ENCODE peak calls at places on chromosomes 12 and 14, in six cellular contexts. V is midbrain, M is T follicular helper cell, Q is renal cortical epithelial cell, J is HS-5, Z is cardiac muscle cell. E is an unnamed sample.

GRCh38 chr12:4447151-4447550 is 1.5 kb upstream of the FGF6 start:
- DNase-seq in J (no peak), Q (no peak), V (no peak), Z (no peak), M (no peak), E (no peak)

GRCh38 chr14:54709444-54709843 is 142.5 kb downstream of the SAMD4A start:
- DNase-seq in M (no peak), Q (peak), J (no peak), V (no peak), Z (no peak), E (no peak)

GRCh38 chr12:32486158-32486557 is 86.8 kb downstream of the FGD4 start:
- DNase-seq in J (no peak), Z (no peak), M (no peak), V (no peak), Q (peak), E (no peak)

GRCh38 chr14:21192447-21192822 is 36.6 kb upstream of the OR5AU1 start:
- DNase-seq in V (no peak), J (no peak), Q (no peak), M (no peak), Z (no peak), E (no peak)

GRCh38 chr12:78696267-78696666 is 168.3 kb upstream of the SYT1 start:
- DNase-seq in V (no peak), Q (no peak), J (no peak), Z (no peak), M (no peak), E (no peak)

GRCh38 chr12:112932485-112933151 is 5.7 kb upstream of the OAS3 start:
- DNase-seq in J (no peak), Z (no peak), V (no peak), M (no peak), Q (no peak), E (no peak)

GRCh38 chr12:132178801-132179401 is 34.6 kb downstream of the NOC4L start:
- DNase-seq in Q (no peak), M (peak), J (no peak), V (no peak), Z (no peak), E (no peak)

GRCh38 chr12:21775130-21775920 is 819 bp upstream of the KCNJ8 start:
- DNase-seq in M (no peak), Z (no peak), J (no peak), V (no peak), Q (no peak), E (no peak)

GRCh38 chr12:75364918-75365317 is 26.0 kb upstream of the GLIPR1L2 start:
- DNase-seq in Q (peak), V (no peak), Z (no peak), M (no peak), J (no peak), E (no peak)

GRCh38 chr14:74975059-74975810 is 19.8 kb upstream of the PGF start:
- DNase-seq in V (no peak), M (no peak), Z (no peak), Q (no peak), J (no peak), E (no peak)

GRCh38 chr14:69039287-69039628 is 60.2 kb upstream of the ACTN1 start:
- DNase-seq in J (peak), Z (no peak), M (no peak), V (no peak), Q (peak), E (no peak)

GRCh38 chr12:112557954-112558630 is 139.3 kb downstream of the PTPN11 start:
- DNase-seq in Q (no peak), J (no peak), V (no peak), Z (no peak), M (no peak), E (peak)

GRCh38 chr12:58346032-58346632 is 404.8 kb downstream of the ATP23 start:
- DNase-seq in M (no peak), Z (peak), J (no peak), V (peak), Q (peak), E (peak)

GRCh38 chr14:64673748-64674147 is 30.5 kb upstream of the PLEKHG3 start:
- DNase-seq in Q (peak), V (no peak), Z (no peak), M (no peak), J (no peak), E (no peak)

GRCh38 chr12:24901975-24902461 is 46.9 kb downstream of the BCAT1 start:
- DNase-seq in V (peak), M (no peak), Z (peak), Q (no peak), J (no peak), E (peak)

GRCh38 chr14:106530423-106531107 is 1004.2 kb downstream of the TMEM121 start:
- DNase-seq in Z (no peak), Q (no peak), J (no peak), V (no peak), M (peak), E (no peak)

GRCh38 chr12:52687527-52688385 is 7.5 kb upstream of the KRT1 start:
- DNase-seq in Q (no peak), J (no peak), M (no peak), V (no peak), Z (no peak), E (no peak)

GRCh38 chr12:14138495-14138894 is 157.1 kb upstream of the GRIN2B start:
- DNase-seq in Z (peak), J (no peak), V (no peak), M (no peak), Q (no peak), E (no peak)

GRCh38 chr12:34605955-34606748 is 583.9 kb downstream of the ALG10 start:
- DNase-seq in Z (no peak), M (no peak), Q (no peak), J (no peak), V (no peak), E (no peak)

GRCh38 chr12:106138646-106139421 is at the start of gene NUAK1:
- DNase-seq in Z (peak), J (no peak), Q (no peak), V (peak), M (no peak), E (peak)

GRCh38 chr12:15116073-15116472 is 105.1 kb downstream of the RERG start:
- DNase-seq in J (no peak), Z (no peak), M (no peak), Q (no peak), V (peak), E (peak)

GRCh38 chr14:105554022-105554421 is 27.6 kb downstream of the TMEM121 start:
- DNase-seq in Z (no peak), J (no peak), M (no peak), Q (no peak), V (no peak), E (no peak)

GRCh38 chr12:87866602-87867292 is 162.5 kb downstream of the C12orf50 start:
- DNase-seq in Q (peak), V (no peak), M (no peak), J (no peak), Z (no peak), E (no peak)

GRCh38 chr14:89221109-89221508 is 195.9 kb downstream of the FOXN3 start:
- DNase-seq in J (no peak), Q (peak), Z (no peak), M (no peak), V (no peak), E (no peak)

GRCh38 chr12:44584625-44585024 is 291.5 kb downstream of the NELL2 start:
- DNase-seq in J (no peak), V (no peak), M (no peak), Z (no peak), Q (no peak), E (no peak)

GRCh38 chr14:54301349-54301748 is 95.5 kb upstream of the CDKN3 start:
- DNase-seq in M (no peak), Q (no peak), V (no peak), Z (no peak), J (no peak), E (no peak)

GRCh38 chr12:11944321-11944720 is 126.4 kb upstream of the BCL2L14 start:
- DNase-seq in V (no peak), Q (no peak), Z (no peak), M (no peak), J (no peak), E (no peak)

GRCh38 chr14:24417832-24418491 is 11.5 kb downstream of the CBLN3 start:
- DNase-seq in Q (no peak), Z (no peak), J (no peak), M (no peak), V (no peak), E (no peak)

GRCh38 chr12:52945389-52946232 is 3.3 kb upstream of the KRT18 start:
- DNase-seq in M (no peak), J (peak), V (no peak), Q (peak), Z (peak), E (no peak)

GRCh38 chr14:89455412-89455811 is 38.4 kb upstream of the FOXN3 start:
- DNase-seq in Q (no peak), J (no peak), Z (peak), M (no peak), V (no peak), E (no peak)

GRCh38 chr12:124008629-124009028 is 35.6 kb downstream of the ZNF664 start:
- DNase-seq in V (peak), J (no peak), Z (no peak), Q (no peak), M (no peak), E (no peak)

GRCh38 chr12:53076461-53076860 is 2.7 kb downstream of the SPRYD3 start:
- DNase-seq in Q (no peak), V (no peak), Z (no peak), M (no peak), J (no peak), E (no peak)

GRCh38 chr12:57579011-57579410 is 12.0 kb upstream of the PIP4K2C start:
- DNase-seq in V (no peak), M (no peak), J (no peak), Z (no peak), Q (no peak), E (no peak)

GRCh38 chr12:89861086-89861485 is 152.4 kb upstream of the ATP2B1 start:
- DNase-seq in Z (peak), M (no peak), J (no peak), Q (peak), V (no peak), E (no peak)

GRCh38 chr12:118033331-118033730 is 16.8 kb downstream of the RFC5 start:
- DNase-seq in J (no peak), Z (no peak), M (no peak), Q (no peak), V (no peak), E (no peak)

GRCh38 chr12:104815935-104816334 is 142.2 kb downstream of the SLC41A2 start:
- DNase-seq in V (no peak), M (no peak), Q (no peak), Z (no peak), J (no peak), E (no peak)

GRCh38 chr12:80937391-80938238 is at the start of gene LIN7A:
- DNase-seq in Z (peak), M (no peak), V (peak), J (no peak), Q (no peak), E (peak)

GRCh38 chr12:51391047-51391837 is at the start of gene GALNT6:
- DNase-seq in Q (no peak), Z (peak), V (peak), J (no peak), M (peak), E (no peak)

GRCh38 chr12:77999074-77999715 is 168.5 kb downstream of the NAV3 start:
- DNase-seq in Z (no peak), J (no peak), Q (no peak), V (peak), M (no peak), E (no peak)

GRCh38 chr14:57657487-57657886 is 163.8 kb upstream of the CCDC198 start:
- DNase-seq in Z (no peak), V (no peak), J (no peak), Q (peak), M (no peak), E (no peak)

E was measured in putamen.